ENCODE peak calls at places on chromosomes 13 and 19, in seven cellular contexts. A is HCT116, M is PC-3, W is SK-N-SH, N is pancreas, L is cardiac muscle cell, V is NB4. K is an unnamed sample.

GRCh38 chr13:81639984-81640582 is 1299.2 kb upstream of the SPRY2 start:
- DNase-seq in A (peak), W (peak), L (no peak), V (peak), N (peak), M (peak), K (no peak)

GRCh38 chr13:34523401-34523800 is 418.7 kb upstream of the NBEA start:
- DNase-seq in V (no peak), A (no peak), L (no peak), W (no peak), M (peak), N (no peak), K (peak)

GRCh38 chr13:98358933-98359332 is 181.9 kb upstream of the RNF113B start:
- DNase-seq in A (no peak), L (no peak), M (no peak), N (no peak), V (no peak), W (no peak), K (no peak)

GRCh38 chr13:79541426-79542049 is 60.6 kb downstream of the NDFIP2 start:
- DNase-seq in V (peak), A (peak), W (peak), L (peak), N (no peak), M (peak), K (peak)

GRCh38 chr13:44132710-44133109 is 240.9 kb upstream of the SERP2 start:
- DNase-seq in V (peak), N (peak), M (peak), L (peak), W (no peak), A (peak), K (peak)

GRCh38 chr13:101149735-101150380 is 266.4 kb downstream of the NALCN start:
- DNase-seq in M (peak), N (no peak), W (peak), A (no peak), L (peak), V (peak), K (peak)

GRCh38 chr19:6041991-6042421 is 64.1 kb upstream of the RANBP3 start:
- DNase-seq in W (no peak), A (no peak), N (no peak), M (no peak), V (no peak), L (no peak), K (no peak)

GRCh38 chr19:34300962-34301361 is 46.6 kb downstream of the GARRE1 start:
- DNase-seq in A (no peak), M (no peak), N (no peak), L (no peak), V (no peak), W (no peak), K (no peak)

GRCh38 chr19:39704181-39705044 is at the start of gene LGALS14:
- DNase-seq in M (no peak), A (no peak), W (no peak), N (no peak), L (no peak), V (no peak), K (no peak)

GRCh38 chr19:47572635-47573034 is 313 bp downstream of the ZNF541 start:
- DNase-seq in M (no peak), W (no peak), A (no peak), V (no peak), N (no peak), L (no peak), K (no peak)

GRCh38 chr13:43377955-43378354 is 354.6 kb downstream of the DNAJC15 start:
- DNase-seq in W (no peak), M (peak), L (peak), N (peak), A (no peak), V (no peak), K (no peak)

GRCh38 chr13:39506559-39507390 is 96.2 kb downstream of the LHFPL6 start:
- DNase-seq in M (peak), L (no peak), N (no peak), W (no peak), V (no peak), A (no peak), K (peak)

GRCh38 chr19:35114656-35115537 is 726 bp upstream of the FXYD3 start:
- DNase-seq in V (peak), A (peak), L (peak), W (peak), M (peak), N (peak), K (peak)

GRCh38 chr13:48265217-48265815 is 32.3 kb downstream of the ITM2B start:
- DNase-seq in L (no peak), M (no peak), W (no peak), A (no peak), N (no peak), V (no peak), K (no peak)

GRCh38 chr13:93625536-93625935 is 398.9 kb downstream of the GPC6 start:
- DNase-seq in A (no peak), M (no peak), N (no peak), L (peak), W (no peak), V (no peak), K (no peak)

DNA sequence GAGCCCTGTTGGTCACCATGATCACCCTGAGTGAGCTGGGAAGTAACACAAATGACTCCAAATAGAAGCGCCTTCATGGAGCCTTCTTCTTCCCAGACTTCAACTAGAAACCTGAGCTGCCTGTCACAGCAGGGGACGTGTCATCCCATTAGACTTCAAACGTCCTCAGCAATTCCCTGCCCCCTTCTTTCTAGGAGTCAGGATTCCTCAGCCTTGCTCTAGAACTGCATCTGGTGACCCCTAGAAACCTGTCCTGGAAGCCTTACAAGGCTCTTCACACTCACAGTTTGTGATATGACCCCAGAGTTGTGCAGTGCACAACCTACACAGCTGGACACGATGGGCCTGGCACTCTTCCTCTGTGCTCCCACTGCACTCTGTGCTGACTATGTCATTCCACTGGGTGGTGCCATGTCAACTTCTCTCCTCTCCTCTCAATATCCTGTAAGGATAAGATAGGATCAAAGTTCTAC is 23.6 kb upstream of the TTYH1 start:
- DNase-seq in L (no peak), N (no peak), V (no peak), M (peak), A (no peak), W (no peak), K (no peak)
- TF ChIP-seq CTCF in L (no peak), N (no peak), V (peak), M (peak), A (peak), W (no peak), K (no peak)

GRCh38 chr13:31115616-31116015 is 46.1 kb downstream of the HSPH1 start:
- DNase-seq in M (no peak), V (no peak), N (no peak), A (no peak), W (no peak), L (no peak), K (no peak)

GRCh38 chr13:31114641-31115040 is 47.1 kb downstream of the HSPH1 start:
- DNase-seq in N (no peak), A (no peak), W (no peak), V (no peak), L (no peak), M (no peak), K (no peak)

GRCh38 chr13:31119966-31120733 is 41.6 kb downstream of the HSPH1 start:
- DNase-seq in V (no peak), L (peak), W (no peak), A (no peak), M (no peak), N (no peak), K (no peak)

GRCh38 chr13:31119526-31119925 is 42.2 kb downstream of the HSPH1 start:
- DNase-seq in A (no peak), L (no peak), V (no peak), M (no peak), N (no peak), W (no peak), K (no peak)

DNA sequence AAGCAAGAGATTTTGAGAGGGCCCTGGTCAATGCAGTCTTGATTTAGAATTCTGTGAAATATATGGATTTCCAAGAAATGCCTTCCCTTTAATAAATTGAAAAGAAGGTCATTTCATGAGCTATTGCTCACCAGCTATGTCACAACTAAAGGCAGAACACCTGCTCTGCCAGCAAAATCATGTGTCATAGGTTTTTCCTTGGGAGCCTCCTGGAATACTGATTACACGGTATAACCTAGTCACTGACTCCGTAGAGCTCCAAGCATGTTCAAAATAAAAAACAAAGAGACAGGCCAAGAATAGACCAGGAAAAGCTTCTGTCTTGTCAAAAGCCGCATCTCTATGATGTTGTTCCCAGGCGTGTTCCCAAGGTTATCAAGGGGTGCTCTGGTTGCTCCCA is 45.5 kb downstream of the HSPH1 start:
- DNase-seq in N (no peak), A (no peak), L (no peak), M (no peak), V (no peak), W (no peak), K (no peak)
- H3K4me3 ChIP-seq in N (no peak), A (no peak), L (no peak), M (no peak), V (no peak), W (no peak), K (no peak)

GRCh38 chr19:2478756-2479555 is 3.0 kb downstream of the GADD45B start:
- DNase-seq in A (no peak), W (no peak), N (peak), V (peak), L (peak), M (peak), K (peak)

GRCh38 chr19:2478324-2478755 is 2.4 kb downstream of the GADD45B start:
- DNase-seq in W (peak), L (peak), N (peak), A (no peak), M (peak), V (peak), K (peak)

GRCh38 chr19:2481466-2481865 is 5.5 kb downstream of the GADD45B start:
- DNase-seq in M (no peak), L (no peak), V (no peak), A (no peak), N (no peak), W (no peak), K (no peak)

GRCh38 chr19:2477732-2478191 is 1.8 kb downstream of the GADD45B start:
- DNase-seq in M (peak), L (peak), V (peak), A (no peak), W (no peak), N (no peak), K (peak)

DNA sequence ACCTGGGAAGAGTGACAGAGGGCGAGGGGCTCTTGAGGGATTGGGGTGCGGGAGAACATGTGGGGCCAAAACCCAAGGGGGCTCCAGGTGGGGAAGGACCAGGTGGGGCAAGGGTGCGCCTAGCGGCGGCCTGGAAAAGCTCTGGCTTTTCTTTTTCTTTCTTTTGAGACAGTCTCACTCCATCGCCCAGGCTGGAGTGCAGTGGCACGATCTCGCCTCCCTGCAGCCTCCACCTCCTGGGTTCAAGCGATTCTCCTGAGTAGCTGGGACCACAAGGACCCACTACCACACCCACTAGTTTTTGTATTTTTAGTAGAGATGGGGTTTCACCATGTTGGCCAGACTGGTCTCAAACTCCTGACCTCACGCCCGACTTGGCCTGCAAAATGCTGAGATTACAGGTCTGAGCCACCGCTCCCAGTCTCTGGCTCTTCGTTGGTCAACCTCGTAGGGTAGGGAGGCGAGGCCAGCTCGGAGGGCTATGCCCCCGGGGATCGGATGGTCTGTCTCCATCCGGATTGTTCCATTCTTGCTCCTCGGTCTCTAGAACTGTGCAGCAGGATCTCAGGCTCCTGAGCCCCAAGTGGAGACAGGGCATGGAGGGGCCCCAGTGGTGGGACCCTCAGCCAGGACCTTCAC is 3.7 kb downstream of the GADD45B start:
- DNase-seq in A (no peak), N (peak), M (no peak), L (no peak), V (no peak), W (no peak), K (no peak)
- TF ChIP-seq CTCF in A (no peak), N (no peak), M (no peak), L (no peak), V (no peak), W (no peak), K (no peak)

GRCh38 chr19:44725684-44726083 is 22.8 kb upstream of the BCL3 start:
- DNase-seq in M (no peak), A (no peak), W (no peak), V (no peak), L (no peak), N (peak), K (no peak)
- H3K4me3 ChIP-seq in M (no peak), A (no peak), W (no peak), V (no peak), L (no peak), N (peak), K (no peak)

DNA sequence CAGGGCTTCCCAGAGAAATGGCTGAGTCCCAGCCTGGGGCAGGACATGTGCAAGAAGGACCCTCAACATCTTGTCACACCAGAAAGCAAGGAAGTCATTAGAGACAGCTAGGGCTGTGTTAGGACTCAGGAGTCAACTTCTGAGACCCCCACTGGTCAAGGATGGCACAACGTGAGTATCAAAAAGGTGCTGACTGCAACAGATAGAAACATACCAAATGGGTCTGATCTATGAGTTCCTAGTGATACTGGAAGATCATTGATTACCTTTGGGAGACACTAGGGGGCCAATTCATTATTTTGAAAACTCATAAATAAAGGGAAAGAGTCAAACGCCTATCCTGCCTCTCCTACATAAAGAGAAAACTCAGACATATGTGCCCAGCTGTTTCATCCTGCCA is 73.5 kb upstream of the GJB6 start:
- DNase-seq in V (no peak), W (no peak), A (no peak), L (no peak), M (peak), N (no peak), K (no peak)
- TF ChIP-seq CTCF in V (no peak), W (no peak), A (no peak), L (no peak), M (peak), N (no peak), K (no peak)

GRCh38 chr19:7638802-7639465 is 2.0 kb downstream of the STXBP2 start:
- DNase-seq in A (no peak), L (no peak), V (no peak), W (no peak), M (no peak), N (no peak), K (no peak)

GRCh38 chr19:7636317-7636690 is 606 bp upstream of the STXBP2 start:
- DNase-seq in M (no peak), A (no peak), L (no peak), V (peak), W (no peak), N (no peak), K (no peak)

GRCh38 chr19:7635670-7636069 is 1.2 kb upstream of the STXBP2 start:
- DNase-seq in N (no peak), A (no peak), L (no peak), V (no peak), W (no peak), M (no peak), K (no peak)

GRCh38 chr19:7637374-7638256 is 705 bp downstream of the STXBP2 start:
- DNase-seq in L (peak), A (no peak), V (peak), M (peak), W (no peak), N (peak), K (peak)

DNA sequence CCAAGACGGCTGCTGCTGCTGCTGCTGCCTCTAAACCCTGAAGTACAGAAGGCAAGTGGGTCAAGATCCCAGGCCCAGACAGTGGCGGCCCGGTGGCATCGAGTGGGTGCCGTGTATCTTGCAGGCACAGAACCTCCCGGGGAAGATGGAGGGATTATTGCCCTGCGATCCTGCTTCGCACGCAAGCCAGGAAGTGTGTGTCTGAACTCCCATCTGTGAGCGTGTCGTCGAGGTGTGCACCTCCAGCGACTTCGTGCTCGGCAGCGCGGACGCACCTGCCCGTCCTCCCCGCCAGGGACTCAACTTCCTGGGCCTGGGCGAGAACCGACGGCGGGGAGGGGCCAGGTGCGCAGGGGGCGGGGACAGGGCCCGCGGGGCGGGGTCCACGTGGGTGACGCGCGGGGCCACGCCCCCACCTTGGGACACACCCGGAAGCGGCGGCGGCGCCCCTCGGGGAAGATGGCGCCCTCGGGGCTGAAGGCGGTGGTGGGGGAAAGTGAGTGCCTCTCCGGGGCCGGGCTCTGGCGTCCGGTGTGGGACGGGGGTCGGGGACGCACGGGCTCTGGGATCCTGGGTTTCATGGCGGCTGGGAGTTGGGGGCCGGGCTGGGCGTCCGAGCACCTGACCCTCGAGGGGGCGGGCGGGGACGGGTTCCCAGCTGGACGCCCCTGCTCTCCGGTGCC is at the start of gene STXBP2:
- DNase-seq in M (peak), N (peak), L (peak), V (peak), W (peak), A (peak), K (peak)
- H3K4me3 ChIP-seq in M (peak), N (peak), L (peak), V (peak), W (no peak), A (peak), K (peak)

DNA sequence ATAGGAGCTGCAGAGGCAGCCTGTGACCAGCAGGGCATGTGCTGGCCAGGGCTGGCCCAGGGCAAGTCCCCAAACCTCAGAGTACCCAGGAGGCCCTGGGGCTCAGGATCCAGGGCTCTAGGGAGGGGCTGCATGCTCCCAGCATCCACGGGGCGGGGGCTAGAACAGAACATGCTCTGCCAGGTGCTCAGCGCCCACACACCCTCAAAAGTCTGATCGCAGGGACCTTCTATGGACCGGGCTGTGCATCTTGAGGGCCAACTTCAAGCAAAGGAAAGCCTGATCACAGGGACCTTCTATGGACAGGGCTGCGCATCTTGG is 33.5 kb downstream of the ELL start:
- DNase-seq in N (no peak), V (no peak), W (peak), M (peak), L (no peak), A (no peak), K (no peak)
- TF ChIP-seq CTCF in N (no peak), V (no peak), W (peak), M (peak), L (peak), A (no peak), K (peak)

DNA sequence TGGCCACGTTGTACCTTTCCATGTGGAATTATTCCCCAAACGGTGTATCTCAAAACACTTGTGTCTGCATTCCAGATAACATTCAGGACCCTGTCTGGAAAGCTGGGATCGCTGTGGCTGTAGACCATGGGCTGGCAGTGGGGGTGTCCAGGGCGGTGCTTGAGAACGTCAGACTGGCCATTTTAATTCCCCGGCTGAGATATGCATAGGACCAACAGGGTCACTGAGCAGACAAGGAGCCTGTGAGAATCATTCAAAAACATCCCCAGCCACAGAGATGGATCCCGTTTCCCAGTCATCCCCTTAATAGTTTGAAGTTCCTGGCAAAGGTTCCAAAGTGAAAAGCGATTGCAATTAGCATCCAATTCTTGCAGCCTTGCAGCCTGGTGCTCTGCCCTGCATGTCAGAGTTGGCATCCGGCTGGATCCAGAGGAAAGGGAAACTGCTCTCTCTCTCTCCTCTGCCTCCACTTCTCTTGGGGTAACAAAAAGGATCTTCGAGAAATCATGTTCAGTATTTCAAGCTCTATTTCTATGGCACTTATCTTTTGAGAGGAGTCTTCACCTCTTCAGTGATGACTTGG is 41.6 kb downstream of the IFT88 start:
- DNase-seq in W (no peak), V (no peak), M (no peak), L (peak), A (no peak), N (no peak), K (no peak)
- H3K4me3 ChIP-seq in W (no peak), V (no peak), M (no peak), L (no peak), A (no peak), N (no peak), K (no peak)